ENCODE peak calls at places on chromosomes 1 and 21, in six cellular contexts. One of them, this sample, is unnamed.
A peak's percentile ranks its signal among the peaks of the same experiment; 100 is the strongest.

GRCh38 chr1:8031176-8031785 is 5.2 kb upstream of the ERRFI1 start:
- DNase-seq in omental fat pad: no peak
- DNase-seq in amygdala: no peak
- DNase-seq in activated naive CD4-positive, alpha-beta T cell: no peak
- DNase-seq in GM03348: peak; percentile 56
- DNase-seq in epithelial cell of esophagus: peak; percentile 63
- DNase-seq in this sample: no peak

GRCh38 chr1:226708342-226708780 is 30.7 kb downstream of the ITPKB start:
- DNase-seq in omental fat pad: no peak
- DNase-seq in amygdala: no peak
- DNase-seq in activated naive CD4-positive, alpha-beta T cell: no peak
- DNase-seq in GM03348: peak; percentile 89
- DNase-seq in epithelial cell of esophagus: peak; percentile 90
- DNase-seq in this sample: no peak

GRCh38 chr1:229894535-229894934 is 172.5 kb upstream of the GALNT2 start:
- DNase-seq in omental fat pad: no peak
- DNase-seq in amygdala: no peak
- DNase-seq in activated naive CD4-positive, alpha-beta T cell: no peak
- DNase-seq in GM03348: no peak
- DNase-seq in epithelial cell of esophagus: peak; percentile 35
- DNase-seq in this sample: no peak

GRCh38 chr1:43858324-43858723 is 75.3 kb upstream of the ARTN start:
- DNase-seq in omental fat pad: no peak
- DNase-seq in amygdala: no peak
- DNase-seq in activated naive CD4-positive, alpha-beta T cell: no peak
- DNase-seq in GM03348: peak; percentile 93
- DNase-seq in epithelial cell of esophagus: peak; percentile 90
- DNase-seq in this sample: no peak

GRCh38 chr1:93346472-93346991 is 825 bp downstream of the DR1 start:
- DNase-seq in omental fat pad: no peak
- DNase-seq in amygdala: no peak
- DNase-seq in activated naive CD4-positive, alpha-beta T cell: no peak
- DNase-seq in GM03348: peak; percentile 12
- DNase-seq in epithelial cell of esophagus: peak; percentile 43
- DNase-seq in this sample: no peak

GRCh38 chr1:3679098-3679555 is 26.8 kb downstream of the TP73 start:
- DNase-seq in omental fat pad: no peak
- DNase-seq in amygdala: no peak
- DNase-seq in activated naive CD4-positive, alpha-beta T cell: no peak
- DNase-seq in GM03348: no peak
- DNase-seq in epithelial cell of esophagus: no peak
- DNase-seq in this sample: no peak

GRCh38 chr1:165855010-165855838 is 27.8 kb downstream of the UCK2 start:
- DNase-seq in omental fat pad: no peak
- DNase-seq in amygdala: no peak
- DNase-seq in activated naive CD4-positive, alpha-beta T cell: no peak
- DNase-seq in GM03348: no peak
- DNase-seq in epithelial cell of esophagus: no peak
- DNase-seq in this sample: no peak

GRCh38 chr21:20999567-21000169 is 1.5 kb downstream of the NCAM2 start:
- DNase-seq in omental fat pad: no peak
- DNase-seq in amygdala: peak; percentile 52
- DNase-seq in activated naive CD4-positive, alpha-beta T cell: no peak
- DNase-seq in GM03348: peak; percentile 66
- DNase-seq in epithelial cell of esophagus: peak; percentile 42
- DNase-seq in this sample: no peak

GRCh38 chr1:32351077-32351858 is 11.0 kb downstream of the FAM229A start:
- DNase-seq in omental fat pad: peak; percentile 77
- DNase-seq in amygdala: peak; percentile 91
- DNase-seq in activated naive CD4-positive, alpha-beta T cell: peak; percentile 81
- DNase-seq in GM03348: peak; percentile 100
- DNase-seq in epithelial cell of esophagus: peak; percentile 91
- DNase-seq in this sample: peak; percentile 89

GRCh38 chr1:39957299-39958020 is 2.5 kb downstream of the MFSD2A start:
- DNase-seq in omental fat pad: no peak
- DNase-seq in amygdala: peak; percentile 78
- DNase-seq in activated naive CD4-positive, alpha-beta T cell: no peak
- DNase-seq in GM03348: no peak
- DNase-seq in epithelial cell of esophagus: peak; percentile 56
- DNase-seq in this sample: no peak

GRCh38 chr1:76073471-76073870 is 1.1 kb upstream of the ST6GALNAC3 start:
- DNase-seq in omental fat pad: no peak
- DNase-seq in amygdala: no peak
- DNase-seq in activated naive CD4-positive, alpha-beta T cell: no peak
- DNase-seq in GM03348: peak; percentile 44
- DNase-seq in epithelial cell of esophagus: no peak
- DNase-seq in this sample: no peak

GRCh38 chr1:183571678-183572268 is 18.5 kb downstream of the NCF2 start:
- DNase-seq in omental fat pad: no peak
- DNase-seq in amygdala: no peak
- DNase-seq in activated naive CD4-positive, alpha-beta T cell: no peak
- DNase-seq in GM03348: no peak
- DNase-seq in epithelial cell of esophagus: no peak
- DNase-seq in this sample: no peak

GRCh38 chr21:20997633-20998455 is at the start of gene NCAM2:
- DNase-seq in omental fat pad: no peak
- DNase-seq in amygdala: peak; percentile 83
- DNase-seq in activated naive CD4-positive, alpha-beta T cell: peak; percentile 6
- DNase-seq in GM03348: peak; percentile 93
- DNase-seq in epithelial cell of esophagus: peak; percentile 57
- DNase-seq in this sample: peak; percentile 78

GRCh38 chr1:93081716-93082115 is 2.6 kb downstream of the MTF2 start:
- DNase-seq in omental fat pad: no peak
- DNase-seq in amygdala: no peak
- DNase-seq in activated naive CD4-positive, alpha-beta T cell: no peak
- DNase-seq in GM03348: peak; percentile 83
- DNase-seq in epithelial cell of esophagus: peak; percentile 40
- DNase-seq in this sample: no peak

GRCh38 chr1:31755197-31755611 is 8.9 kb downstream of the ADGRB2 start:
- DNase-seq in omental fat pad: no peak
- DNase-seq in amygdala: no peak
- DNase-seq in activated naive CD4-positive, alpha-beta T cell: no peak
- DNase-seq in GM03348: peak; percentile 33
- DNase-seq in epithelial cell of esophagus: peak; percentile 51
- DNase-seq in this sample: no peak

GRCh38 chr1:236779312-236779711 is 15.8 kb upstream of the MTR start:
- DNase-seq in omental fat pad: no peak
- DNase-seq in amygdala: no peak
- DNase-seq in activated naive CD4-positive, alpha-beta T cell: no peak
- DNase-seq in GM03348: no peak
- DNase-seq in epithelial cell of esophagus: no peak
- DNase-seq in this sample: no peak

GRCh38 chr1:154812911-154813816 is 56.9 kb downstream of the KCNN3 start:
- DNase-seq in omental fat pad: no peak
- DNase-seq in amygdala: no peak
- DNase-seq in activated naive CD4-positive, alpha-beta T cell: no peak
- DNase-seq in GM03348: no peak
- DNase-seq in epithelial cell of esophagus: peak; percentile 84
- DNase-seq in this sample: peak; percentile 79

GRCh38 chr1:109089242-109090015 is 1.1 kb upstream of the TMEM167B start:
- DNase-seq in omental fat pad: no peak
- DNase-seq in amygdala: peak; percentile 85
- DNase-seq in activated naive CD4-positive, alpha-beta T cell: no peak
- DNase-seq in GM03348: peak; percentile 53
- DNase-seq in epithelial cell of esophagus: peak; percentile 74
- DNase-seq in this sample: peak; percentile 65

GRCh38 chr1:54750596-54750995 is 13.7 kb downstream of the PARS2 start:
- DNase-seq in omental fat pad: no peak
- DNase-seq in amygdala: no peak
- DNase-seq in activated naive CD4-positive, alpha-beta T cell: no peak
- DNase-seq in GM03348: no peak
- DNase-seq in epithelial cell of esophagus: no peak
- DNase-seq in this sample: no peak

GRCh38 chr1:154598871-154599635 is 8.9 kb downstream of the ADAR start:
- DNase-seq in omental fat pad: no peak
- DNase-seq in amygdala: no peak
- DNase-seq in activated naive CD4-positive, alpha-beta T cell: no peak
- DNase-seq in GM03348: no peak
- DNase-seq in epithelial cell of esophagus: no peak
- DNase-seq in this sample: no peak

GRCh38 chr1:77383236-77383635 is 101.4 kb downstream of the AK5 start:
- DNase-seq in omental fat pad: no peak
- DNase-seq in amygdala: no peak
- DNase-seq in activated naive CD4-positive, alpha-beta T cell: no peak
- DNase-seq in GM03348: no peak
- DNase-seq in epithelial cell of esophagus: no peak
- DNase-seq in this sample: no peak

GRCh38 chr1:31753623-31754349 is 10.4 kb downstream of the ADGRB2 start:
- DNase-seq in omental fat pad: no peak
- DNase-seq in amygdala: peak; percentile 91
- DNase-seq in activated naive CD4-positive, alpha-beta T cell: no peak
- DNase-seq in GM03348: peak; percentile 53
- DNase-seq in epithelial cell of esophagus: peak; percentile 58
- DNase-seq in this sample: peak; percentile 43

GRCh38 chr1:3678361-3679097 is 26.2 kb downstream of the TP73 start:
- DNase-seq in omental fat pad: no peak
- DNase-seq in amygdala: no peak
- DNase-seq in activated naive CD4-positive, alpha-beta T cell: no peak
- DNase-seq in GM03348: no peak
- DNase-seq in epithelial cell of esophagus: peak; percentile 59
- DNase-seq in this sample: no peak

GRCh38 chr1:245772325-245772724 is 617.5 kb downstream of the KIF26B start:
- DNase-seq in omental fat pad: no peak
- DNase-seq in amygdala: no peak
- DNase-seq in activated naive CD4-positive, alpha-beta T cell: no peak
- DNase-seq in GM03348: no peak
- DNase-seq in epithelial cell of esophagus: no peak
- DNase-seq in this sample: no peak

This sample was measured in NCI-H510A.